ENCODE peak calls at places on chromosomes 4 and X, in four cellular contexts. One of them, this sample, is unnamed.

GRCh38 chr4:186009976-186010375 is 59.0 kb upstream of the TLR3 start:
- DNase-seq in adrenal gland: no peak
- DNase-seq in pancreas: no peak
- DNase-seq in sigmoid colon: no peak
- DNase-seq in this sample: no peak

GRCh38 chrX:96729868-96730643 is 45.4 kb downstream of the DIAPH2 start:
- DNase-seq in sigmoid colon: no peak
- DNase-seq in pancreas: no peak
- DNase-seq in adrenal gland: no peak
- DNase-seq in this sample: no peak

GRCh38 chrX:130295519-130296314 is 27.0 kb upstream of the ZNF280C start:
- DNase-seq in adrenal gland: no peak
- DNase-seq in sigmoid colon: no peak
- DNase-seq in pancreas: no peak
- DNase-seq in this sample: no peak

GRCh38 chrX:68199062-68199848 is 234.0 kb downstream of the OPHN1 start:
- DNase-seq in sigmoid colon: no peak
- DNase-seq in pancreas: no peak
- DNase-seq in adrenal gland: no peak
- DNase-seq in this sample: no peak

GRCh38 chr4:6246170-6246634 is 23.4 kb upstream of the WFS1 start:
- DNase-seq in adrenal gland: no peak
- DNase-seq in pancreas: no peak
- DNase-seq in sigmoid colon: no peak
- DNase-seq in this sample: no peak

GRCh38 chrX:51461053-51462050 is 35.0 kb downstream of the NUDT11 start:
- DNase-seq in pancreas: no peak
- DNase-seq in adrenal gland: no peak
- DNase-seq in sigmoid colon: no peak
- DNase-seq in this sample: no peak

GRCh38 chrX:14496674-14497073 is 32.7 kb upstream of the GLRA2 start:
- DNase-seq in pancreas: no peak
- DNase-seq in sigmoid colon: no peak
- DNase-seq in adrenal gland: no peak
- DNase-seq in this sample: no peak

GRCh38 chr4:81715335-81715734 is 243.6 kb upstream of the RASGEF1B start:
- DNase-seq in sigmoid colon: no peak
- DNase-seq in adrenal gland: no peak
- DNase-seq in pancreas: no peak
- DNase-seq in this sample: no peak

GRCh38 chr4:160492181-160492580 is 1389.3 kb downstream of the RAPGEF2 start:
- DNase-seq in pancreas: no peak
- DNase-seq in sigmoid colon: no peak
- DNase-seq in adrenal gland: no peak
- DNase-seq in this sample: no peak

GRCh38 chrX:110806145-110806544 is 10.5 kb upstream of the CHRDL1 start:
- DNase-seq in sigmoid colon: no peak
- DNase-seq in pancreas: no peak
- DNase-seq in adrenal gland: no peak
- DNase-seq in this sample: no peak

GRCh38 chr4:149796381-149796780 is 19.3 kb downstream of the IQCM start:
- DNase-seq in pancreas: no peak
- DNase-seq in adrenal gland: no peak
- DNase-seq in sigmoid colon: no peak
- DNase-seq in this sample: no peak

GRCh38 chrX:137646472-137646871 is 80.5 kb downstream of the ZIC3 start:
- DNase-seq in adrenal gland: no peak
- DNase-seq in sigmoid colon: no peak
- DNase-seq in pancreas: no peak
- DNase-seq in this sample: no peak

GRCh38 chrX:7139202-7140081 is 8.1 kb upstream of the STS start:
- DNase-seq in pancreas: no peak
- DNase-seq in adrenal gland: no peak
- DNase-seq in sigmoid colon: no peak
- DNase-seq in this sample: no peak

GRCh38 chrX:74246524-74246923 is 57.5 kb upstream of the ZCCHC13 start:
- DNase-seq in pancreas: no peak
- DNase-seq in sigmoid colon: no peak
- DNase-seq in adrenal gland: no peak
- DNase-seq in this sample: no peak

GRCh38 chr4:156298230-156298629 is 344.6 kb upstream of the CTSO start:
- DNase-seq in adrenal gland: no peak
- DNase-seq in pancreas: no peak
- DNase-seq in sigmoid colon: peak; percentile 87
- DNase-seq in this sample: no peak

GRCh38 chr4:124505211-124505610 is 207.3 kb downstream of the ANKRD50 start:
- DNase-seq in pancreas: no peak
- DNase-seq in adrenal gland: no peak
- DNase-seq in sigmoid colon: no peak
- DNase-seq in this sample: no peak

GRCh38 chrX:24343719-24344118 is 16.7 kb upstream of the SUPT20HL1 start:
- DNase-seq in adrenal gland: no peak
- DNase-seq in pancreas: no peak
- DNase-seq in sigmoid colon: no peak
- DNase-seq in this sample: no peak

GRCh38 chr4:173485164-173485563 is 44.9 kb downstream of the HAND2 start:
- DNase-seq in adrenal gland: no peak
- DNase-seq in sigmoid colon: no peak
- DNase-seq in pancreas: no peak
- DNase-seq in this sample: no peak

GRCh38 chr4:140018931-140019618 is 134.9 kb downstream of the MAML3 start:
- DNase-seq in adrenal gland: no peak
- DNase-seq in sigmoid colon: no peak
- DNase-seq in pancreas: no peak
- DNase-seq in this sample: no peak

GRCh38 chrX:17456526-17456925 is 81.5 kb downstream of the NHS start:
- DNase-seq in sigmoid colon: no peak
- DNase-seq in adrenal gland: no peak
- DNase-seq in pancreas: no peak
- DNase-seq in this sample: no peak

GRCh38 chrX:10022580-10023245 is 55.6 kb downstream of the CLDN34 start:
- DNase-seq in adrenal gland: no peak
- DNase-seq in sigmoid colon: peak; percentile 83
- DNase-seq in pancreas: no peak
- DNase-seq in this sample: peak; percentile 46

GRCh38 chrX:110992611-110993010 is 103.4 kb upstream of the PAK3 start:
- DNase-seq in pancreas: peak; percentile 51
- DNase-seq in sigmoid colon: no peak
- DNase-seq in adrenal gland: no peak
- DNase-seq in this sample: no peak

GRCh38 chr4:152974732-152975614 is 38.9 kb downstream of the FHDC1 start:
- DNase-seq in adrenal gland: no peak
- DNase-seq in pancreas: no peak
- DNase-seq in sigmoid colon: no peak
- DNase-seq in this sample: no peak

GRCh38 chrX:40871385-40872082 is 136.2 kb upstream of the MED14 start:
- DNase-seq in sigmoid colon: no peak
- DNase-seq in pancreas: no peak
- DNase-seq in adrenal gland: no peak
- DNase-seq in this sample: no peak

GRCh38 chrX:23822397-23822796 is 39.4 kb downstream of the SAT1 start:
- DNase-seq in pancreas: no peak
- DNase-seq in sigmoid colon: no peak
- DNase-seq in adrenal gland: no peak
- DNase-seq in this sample: no peak

GRCh38 chr4:78601013-78601412 is 49.4 kb downstream of the ANXA3 start:
- DNase-seq in pancreas: no peak
- DNase-seq in sigmoid colon: no peak
- DNase-seq in adrenal gland: no peak
- DNase-seq in this sample: no peak

GRCh38 chr4:181959121-181959520 is 284.1 kb upstream of the TENM3 start:
- DNase-seq in pancreas: no peak
- DNase-seq in sigmoid colon: no peak
- DNase-seq in adrenal gland: no peak
- DNase-seq in this sample: no peak

GRCh38 chr4:123037809-123038208 is 115.4 kb upstream of the NUDT6 start:
- DNase-seq in pancreas: no peak
- DNase-seq in adrenal gland: no peak
- DNase-seq in sigmoid colon: no peak
- DNase-seq in this sample: no peak

GRCh38 chr4:7067147-7067522 is 729 bp downstream of the GRPEL1 start:
- DNase-seq in adrenal gland: peak; percentile 81
- DNase-seq in pancreas: no peak
- DNase-seq in sigmoid colon: no peak
- DNase-seq in this sample: no peak

DNA sequence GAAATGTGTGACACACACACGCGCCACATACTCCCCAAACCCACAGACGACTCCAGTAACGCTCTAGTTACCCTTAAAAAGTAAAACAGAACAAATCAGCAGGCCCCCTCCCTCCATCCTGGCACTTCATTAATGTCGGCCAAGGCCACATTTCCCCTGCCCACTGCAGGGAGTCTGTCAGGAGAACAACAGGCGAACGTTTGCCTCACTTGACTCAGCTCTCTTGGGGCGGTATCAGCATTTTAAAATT is 671 bp upstream of the FHIP1A start:
- DNase-seq in sigmoid colon: no peak
- DNase-seq in adrenal gland: no peak
- DNase-seq in pancreas: no peak
- DNase-seq in this sample: no peak
- H3K27ac ChIP-seq in sigmoid colon: peak overlapping the region; percentile 42
- H3K27ac ChIP-seq in adrenal gland: no peak overlapping the region
- H3K27ac ChIP-seq in pancreas: peak overlapping the region; percentile 86
- H3K27ac ChIP-seq in this sample: peak overlapping the region; percentile 61

GRCh38 chr4:53784112-53784511 is 192.8 kb upstream of the LNX1 start:
- DNase-seq in pancreas: no peak
- DNase-seq in adrenal gland: no peak
- DNase-seq in sigmoid colon: no peak
- DNase-seq in this sample: no peak
- H3K4me1 ChIP-seq in pancreas: no peaks in the 10 kb centered on the region
- H3K4me1 ChIP-seq in adrenal gland: peaks cover 8% of the 10 kb centered on the region
- H3K4me1 ChIP-seq in sigmoid colon: peaks cover 18% of the 10 kb centered on the region
- H3K4me1 ChIP-seq in this sample: peaks cover 3% of the 10 kb centered on the region

DNA sequence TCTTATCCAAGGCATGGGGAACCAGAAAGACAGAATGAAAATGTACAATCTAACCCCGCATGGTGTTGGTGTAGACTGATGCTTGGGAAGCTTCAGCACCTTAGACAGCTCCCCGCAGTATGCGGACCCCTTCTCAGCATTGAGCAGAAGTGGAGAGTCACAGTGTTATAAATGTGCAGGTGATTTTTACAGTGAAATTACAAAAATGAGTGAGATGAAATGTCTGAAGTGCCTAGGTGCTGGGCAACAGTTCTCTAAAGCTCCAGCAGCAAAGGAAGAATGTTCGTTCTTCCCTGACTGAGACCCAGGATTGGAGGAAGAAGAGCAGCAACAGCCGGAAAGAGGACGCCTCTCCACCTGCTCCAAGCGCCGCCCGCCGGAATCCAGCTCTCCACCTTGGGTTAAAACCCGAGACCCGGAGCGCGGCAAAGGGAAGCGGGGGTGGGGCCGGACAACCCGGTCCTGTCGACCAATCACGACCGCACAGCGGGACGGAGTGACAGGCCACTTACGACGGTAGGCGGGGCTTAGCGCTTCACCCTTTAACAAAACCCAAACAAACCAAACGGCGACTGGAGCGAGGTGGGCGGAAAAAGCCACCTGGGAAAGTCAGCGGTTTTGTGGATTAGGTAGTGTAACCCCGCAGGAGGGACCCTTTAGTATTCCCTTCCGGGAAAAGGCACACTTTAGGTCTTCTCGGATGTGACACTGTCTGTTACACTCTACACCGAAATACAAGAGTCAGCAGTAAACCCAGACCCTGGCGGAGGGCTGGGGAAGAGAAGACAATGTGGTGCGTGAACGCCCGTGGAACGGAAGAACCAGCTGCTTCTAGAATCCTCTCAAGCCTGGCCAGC is at the start of gene GLRA3:
- DNase-seq in pancreas: peak; percentile 48
- DNase-seq in adrenal gland: peak; percentile 49
- DNase-seq in sigmoid colon: no peak
- DNase-seq in this sample: no peak
- H3K27ac ChIP-seq in pancreas: no peak within 1 kb of the TSS
- H3K27ac ChIP-seq in adrenal gland: no peak within 1 kb of the TSS
- H3K27ac ChIP-seq in sigmoid colon: no peak within 1 kb of the TSS
- H3K27ac ChIP-seq in this sample: no peak within 1 kb of the TSS

GRCh38 chr4:39042365-39042764 is 10.2 kb upstream of the TMEM156 start:
- DNase-seq in adrenal gland: no peak
- DNase-seq in pancreas: no peak
- DNase-seq in sigmoid colon: no peak
- DNase-seq in this sample: no peak

GRCh38 chr4:39043058-39043696 is 11.0 kb upstream of the TMEM156 start:
- DNase-seq in pancreas: no peak
- DNase-seq in adrenal gland: no peak
- DNase-seq in sigmoid colon: no peak
- DNase-seq in this sample: no peak

GRCh38 chr4:39036172-39036571 is 4.0 kb upstream of the TMEM156 start:
- DNase-seq in adrenal gland: no peak
- DNase-seq in sigmoid colon: no peak
- DNase-seq in pancreas: no peak
- DNase-seq in this sample: no peak

GRCh38 chr4:39037491-39037825 is 5.2 kb upstream of the TMEM156 start:
- DNase-seq in sigmoid colon: no peak
- DNase-seq in adrenal gland: no peak
- DNase-seq in pancreas: no peak
- DNase-seq in this sample: no peak

GRCh38 chr4:39039108-39039507 is 6.9 kb upstream of the TMEM156 start:
- DNase-seq in adrenal gland: no peak
- DNase-seq in sigmoid colon: no peak
- DNase-seq in pancreas: no peak
- DNase-seq in this sample: no peak
- H3K4me1 ChIP-seq in adrenal gland: peaks cover 25% of the 10 kb centered on the region
- H3K4me1 ChIP-seq in sigmoid colon: peaks cover 29% of the 10 kb centered on the region
- H3K4me1 ChIP-seq in pancreas: no peaks in the 10 kb centered on the region
- H3K4me1 ChIP-seq in this sample: peaks cover 20% of the 10 kb centered on the region

GRCh38 chr4:135185256-135185655 is 983.7 kb upstream of the PABPC4L start:
- DNase-seq in pancreas: no peak
- DNase-seq in adrenal gland: no peak
- DNase-seq in sigmoid colon: no peak
- DNase-seq in this sample: no peak

GRCh38 chr4:135184715-135185114 is 983.1 kb upstream of the PABPC4L start:
- DNase-seq in sigmoid colon: no peak
- DNase-seq in adrenal gland: no peak
- DNase-seq in pancreas: no peak
- DNase-seq in this sample: no peak

GRCh38 chr4:135186002-135186401 is 984.4 kb upstream of the PABPC4L start:
- DNase-seq in sigmoid colon: no peak
- DNase-seq in pancreas: no peak
- DNase-seq in adrenal gland: no peak
- DNase-seq in this sample: no peak
- H3K27ac ChIP-seq in sigmoid colon: no peak overlapping the region
- H3K27ac ChIP-seq in pancreas: no peak overlapping the region
- H3K27ac ChIP-seq in adrenal gland: no peak overlapping the region
- H3K27ac ChIP-seq in this sample: no peak overlapping the region

GRCh38 chr4:10104991-10105276 is 11.7 kb downstream of the WDR1 start:
- DNase-seq in pancreas: no peak
- DNase-seq in adrenal gland: no peak
- DNase-seq in sigmoid colon: no peak
- DNase-seq in this sample: no peak

GRCh38 chr4:10105421-10105820 is 11.2 kb downstream of the WDR1 start:
- DNase-seq in pancreas: no peak
- DNase-seq in sigmoid colon: no peak
- DNase-seq in adrenal gland: no peak
- DNase-seq in this sample: no peak

GRCh38 chr4:10106421-10107039 is 10.1 kb downstream of the WDR1 start:
- DNase-seq in sigmoid colon: peak; percentile 94
- DNase-seq in pancreas: peak; percentile 29
- DNase-seq in adrenal gland: peak; percentile 84
- DNase-seq in this sample: no peak

GRCh38 chr4:10107111-10108091 is 9.2 kb downstream of the WDR1 start:
- DNase-seq in sigmoid colon: peak; percentile 71
- DNase-seq in pancreas: no peak
- DNase-seq in adrenal gland: peak; percentile 40
- DNase-seq in this sample: no peak

GRCh38 chr4:10105920-10106319 is 10.7 kb downstream of the WDR1 start:
- DNase-seq in pancreas: no peak
- DNase-seq in adrenal gland: no peak
- DNase-seq in sigmoid colon: no peak
- DNase-seq in this sample: no peak
- H3K4me1 ChIP-seq in pancreas: no peaks in the 10 kb centered on the region
- H3K4me1 ChIP-seq in adrenal gland: peaks cover 47% of the 10 kb centered on the region
- H3K4me1 ChIP-seq in sigmoid colon: peaks cover 100% of the 10 kb centered on the region
- H3K4me1 ChIP-seq in this sample: peaks cover 99% of the 10 kb centered on the region